ENCODE peak calls at places on chromosomes 11 and 22, in eight cellular contexts. X is PC-9; Z is tibial nerve; E is CD8-positive, alpha-beta memory T cell; B is pancreas; Q is aorta; V is suprapubic skin; I is body of pancreas. H is an unnamed sample.

GRCh38 chr11:2793781-2794418 is 91.7 kb downstream of the CDKN1C start:
- DNase-seq in I (no peak), X (no peak), V (peak; percentile 38), Q (peak; percentile 35), B (peak; percentile 39), E (no peak), Z (no peak), H (no peak)

GRCh38 chr11:98061858-98062257 is 958.9 kb upstream of the CNTN5 start:
- DNase-seq in Q (no peak), X (no peak), V (no peak), E (no peak), B (no peak), I (no peak), Z (no peak), H (no peak)

GRCh38 chr11:7457211-7457610 is 28.1 kb upstream of the OLFML1 start:
- DNase-seq in E (no peak), V (no peak), Q (no peak), X (no peak), I (no peak), Z (no peak), B (no peak), H (no peak)

GRCh38 chr11:109490953-109491733 is 69.2 kb downstream of the C11orf87 start:
- DNase-seq in V (no peak), Z (no peak), I (no peak), X (no peak), E (no peak), Q (no peak), B (no peak), H (no peak)

GRCh38 chr11:77090373-77091111 is 12.1 kb upstream of the OMP start:
- DNase-seq in I (no peak), V (peak; percentile 57), Z (no peak), E (no peak), X (no peak), Q (peak; percentile 41), B (peak; percentile 52), H (peak; percentile 51)

GRCh38 chr11:71191201-71191600 is 61.2 kb downstream of the SHANK2 start:
- DNase-seq in Z (no peak), I (no peak), V (no peak), B (peak; percentile 15), E (no peak), Q (peak; percentile 18), X (no peak), H (peak; percentile 15)

GRCh38 chr11:2825886-2826678 is 59.5 kb downstream of the CDKN1C start:
- DNase-seq in E (no peak), B (peak; percentile 70), V (peak; percentile 89), Q (peak; percentile 88), X (peak; percentile 84), I (peak; percentile 45), Z (peak; percentile 81), H (no peak)

GRCh38 chr11:32916994-32917393 is 24.4 kb downstream of the QSER1 start:
- DNase-seq in V (no peak), I (no peak), X (no peak), Z (no peak), E (no peak), B (no peak), Q (no peak), H (no peak)

GRCh38 chr11:3095712-3096361 is 38.6 kb upstream of the CARS1 start:
- DNase-seq in B (no peak), Q (peak; percentile 55), I (no peak), X (peak; percentile 60), E (no peak), Z (peak; percentile 43), V (peak; percentile 68), H (no peak)

GRCh38 chr11:28822596-28822995 is 714.4 kb downstream of the METTL15 start:
- DNase-seq in V (no peak), X (no peak), B (no peak), Z (no peak), I (no peak), E (no peak), Q (no peak), H (no peak)

GRCh38 chr11:121841487-121842167 is 274.4 kb downstream of the BLID start:
- DNase-seq in V (no peak), I (no peak), Q (no peak), B (no peak), X (no peak), E (no peak), Z (no peak), H (no peak)

GRCh38 chr11:75140269-75141138 is 10.4 kb upstream of the SLCO2B1 start:
- DNase-seq in Z (peak; percentile 76), X (peak; percentile 43), B (peak; percentile 94), Q (peak; percentile 73), V (peak; percentile 67), E (peak; percentile 73), I (peak; percentile 75), H (no peak)

GRCh38 chr11:102421262-102421661 is 31.3 kb downstream of the TMEM123 start:
- DNase-seq in Z (no peak), B (no peak), E (peak; percentile 60), I (no peak), X (no peak), V (no peak), Q (no peak), H (no peak)

GRCh38 chr11:134052988-134053945 is 15.6 kb upstream of the JAM3 start:
- DNase-seq in Q (no peak), I (no peak), Z (no peak), B (peak; percentile 38), X (no peak), V (peak; percentile 46), E (no peak), H (no peak)

GRCh38 chr11:133718831-133719230 is 126.5 kb downstream of the SPATA19 start:
- DNase-seq in B (no peak), X (no peak), Z (no peak), E (no peak), I (no peak), Q (no peak), V (no peak), H (no peak)

GRCh38 chr22:42439821-42440674 is 7.8 kb upstream of the NFAM1 start:
- DNase-seq in B (no peak), Q (peak; percentile 84), V (no peak), I (peak; percentile 28), Z (peak; percentile 40), X (no peak), E (no peak), H (no peak)

GRCh38 chr11:13333456-13333957 is 55.9 kb downstream of the BMAL1 start:
- DNase-seq in Z (no peak), I (peak; percentile 27), E (no peak), X (peak; percentile 72), V (no peak), B (no peak), Q (no peak), H (no peak)

GRCh38 chr11:13332124-13332523 is 54.5 kb downstream of the BMAL1 start:
- DNase-seq in E (no peak), B (no peak), Q (no peak), X (no peak), I (no peak), V (no peak), Z (no peak), H (no peak)

GRCh38 chr11:13336246-13336873 is 58.8 kb downstream of the BMAL1 start:
- DNase-seq in E (no peak), Q (no peak), Z (no peak), B (no peak), V (no peak), X (no peak), I (no peak), H (no peak)

GRCh38 chr11:13335319-13335718 is 57.7 kb downstream of the BMAL1 start:
- DNase-seq in Q (peak; percentile 64), X (peak; percentile 38), E (peak; percentile 58), B (peak; percentile 72), I (peak; percentile 70), Z (peak; percentile 82), V (no peak), H (no peak)

GRCh38 chr11:13334068-13334785 is 56.6 kb downstream of the BMAL1 start:
- DNase-seq in E (no peak), B (no peak), X (no peak), Q (no peak), V (no peak), I (no peak), Z (no peak), H (no peak)
- H3K4me1 ChIP-seq in E (peaks cover 40% of the 10 kb centered on the region), B (peaks cover 29% of the 10 kb centered on the region), X (peaks cover 72% of the 10 kb centered on the region), Q (no peaks in the 10 kb centered on the region), V (peaks cover 69% of the 10 kb centered on the region), I (peaks cover 55% of the 10 kb centered on the region), Z (no peaks in the 10 kb centered on the region), H (peaks cover 76% of the 10 kb centered on the region)

GRCh38 chr11:96925862-96926261 is 536.0 kb downstream of the JRKL start:
- DNase-seq in B (no peak), V (no peak), I (no peak), E (no peak), Q (no peak), Z (no peak), X (no peak), H (no peak)
- H3K4me1 ChIP-seq in B (no peaks in the 10 kb centered on the region), V (no peaks in the 10 kb centered on the region), I (no peaks in the 10 kb centered on the region), E (no peaks in the 10 kb centered on the region), Q (no peaks in the 10 kb centered on the region), Z (no peaks in the 10 kb centered on the region), X (no peaks in the 10 kb centered on the region), H (no peaks in the 10 kb centered on the region)

GRCh38 chr11:12160680-12161079 is 50.3 kb downstream of the MICAL2 start:
- DNase-seq in V (no peak), E (no peak), I (no peak), B (no peak), Z (no peak), X (no peak), Q (peak; percentile 74), H (no peak)
- H3K4me1 ChIP-seq in V (peaks cover 62% of the 10 kb centered on the region), E (peaks cover 17% of the 10 kb centered on the region), I (peaks cover 12% of the 10 kb centered on the region), B (peaks cover 4% of the 10 kb centered on the region), Z (no peaks in the 10 kb centered on the region), X (peaks cover 43% of the 10 kb centered on the region), Q (peaks cover 38% of the 10 kb centered on the region), H (peaks cover 34% of the 10 kb centered on the region)

GRCh38 chr11:14418801-14419417 is 59.9 kb upstream of the RRAS2 start:
- DNase-seq in I (no peak), B (no peak), X (no peak), Z (no peak), Q (no peak), E (no peak), V (no peak), H (no peak)

GRCh38 chr11:14417186-14417585 is 58.2 kb upstream of the RRAS2 start:
- DNase-seq in V (no peak), I (no peak), Q (no peak), E (no peak), B (no peak), Z (no peak), X (no peak), H (no peak)

GRCh38 chr11:14414470-14415461 is 55.8 kb upstream of the RRAS2 start:
- DNase-seq in Z (no peak), V (no peak), X (peak; percentile 69), B (no peak), I (no peak), Q (no peak), E (peak; percentile 72), H (no peak)

GRCh38 chr11:14420223-14420622 is 61.2 kb upstream of the RRAS2 start:
- DNase-seq in B (no peak), E (no peak), X (no peak), V (no peak), I (no peak), Z (no peak), Q (no peak), H (no peak)

GRCh38 chr11:14417975-14418374 is 59.0 kb upstream of the RRAS2 start:
- DNase-seq in V (no peak), Q (no peak), E (no peak), I (no peak), B (no peak), X (no peak), Z (no peak), H (no peak)
- H3K4me1 ChIP-seq in V (peaks cover 17% of the 10 kb centered on the region), Q (peaks cover 3% of the 10 kb centered on the region), E (peaks cover 20% of the 10 kb centered on the region), I (peaks cover 4% of the 10 kb centered on the region), B (no peaks in the 10 kb centered on the region), X (peaks cover 44% of the 10 kb centered on the region), Z (no peaks in the 10 kb centered on the region), H (peaks cover 28% of the 10 kb centered on the region)